ENCODE peak calls at places on chromosomes 6 and 20, in nine cellular contexts. Q is endothelial cell of umbilical vein, K is prostate gland, P is HL-60, H is SK-N-SH, T is HepG2, V is suprapubic skin, U is K562, M is transverse colon. B is an unnamed sample.

GRCh38 chr6:130849501-130850039 is 22.4 kb downstream of the SMLR1 start:
- DNase-seq in Q (no peak), K (no peak), P (no peak), H (no peak), T (no peak), V (no peak), U (no peak), M (no peak), B (no peak)

GRCh38 chr20:39289831-39290230 is 327.7 kb downstream of the DHX35 start:
- DNase-seq in Q (no peak), K (no peak), P (no peak), H (no peak), T (no peak), V (no peak), U (no peak), M (no peak), B (no peak)

GRCh38 chr20:43537921-43538854 is 20.6 kb upstream of the SGK2 start:
- DNase-seq in Q (peak; percentile 59), K (peak; percentile 38), P (peak; percentile 65), H (peak; percentile 74), T (peak; percentile 74), V (peak; percentile 80), U (peak; percentile 83), M (peak; percentile 75), B (no peak)

GRCh38 chr6:113018351-113019151 is 671.4 kb downstream of the RFPL4B start:
- DNase-seq in Q (peak; percentile 96), K (peak; percentile 44), P (no peak), H (no peak), T (no peak), V (no peak), U (no peak), M (peak; percentile 27), B (no peak)

GRCh38 chr6:37654727-37655500 is 42.8 kb downstream of the MDGA1 start:
- DNase-seq in Q (no peak), K (no peak), P (no peak), H (no peak), T (no peak), V (no peak), U (no peak), M (no peak), B (no peak)

GRCh38 chr6:35377002-35377401 is 34.6 kb downstream of the PPARD start:
- DNase-seq in Q (no peak), K (no peak), P (no peak), H (no peak), T (no peak), V (no peak), U (no peak), M (no peak), B (no peak)

GRCh38 chr20:47887477-47888080 is 102.3 kb upstream of the SULF2 start:
- DNase-seq in Q (no peak), K (no peak), P (no peak), H (no peak), T (no peak), V (no peak), U (no peak), M (no peak), B (no peak)

GRCh38 chr20:47067776-47068175 is 173.1 kb downstream of the EYA2 start:
- DNase-seq in Q (no peak), K (no peak), P (no peak), H (no peak), T (no peak), V (no peak), U (no peak), M (no peak), B (no peak)

GRCh38 chr20:30937790-30938189 is 319.7 kb upstream of the DEFB115 start:
- DNase-seq in Q (no peak), K (no peak), P (no peak), H (no peak), T (no peak), V (no peak), U (no peak), M (no peak), B (no peak)

GRCh38 chr6:102488729-102489128 is 1095.2 kb downstream of the GRIK2 start:
- DNase-seq in Q (no peak), K (no peak), P (no peak), H (no peak), T (no peak), V (no peak), U (no peak), M (no peak), B (no peak)

GRCh38 chr6:52306972-52307849 is 22.7 kb upstream of the MCM3 start:
- DNase-seq in Q (no peak), K (no peak), P (peak; percentile 59), H (no peak), T (no peak), V (no peak), U (no peak), M (no peak), B (peak; percentile 85)

GRCh38 chr20:11195899-11196558 is 522.2 kb upstream of the JAG1 start:
- DNase-seq in Q (peak; percentile 57), K (no peak), P (no peak), H (no peak), T (no peak), V (no peak), U (no peak), M (no peak), B (no peak)

GRCh38 chr6:6622557-6622956 is 34.0 kb downstream of the LY86 start:
- DNase-seq in Q (no peak), K (no peak), P (no peak), H (no peak), T (no peak), V (no peak), U (no peak), M (no peak), B (no peak)

GRCh38 chr20:483791-484644 is 21.7 kb upstream of the TBC1D20 start:
- DNase-seq in Q (peak; percentile 2), K (peak; percentile 6), P (no peak), H (no peak), T (no peak), V (no peak), U (no peak), M (no peak), B (no peak)

GRCh38 chr6:165679326-165679725 is 16.3 kb upstream of the PDE10A start:
- DNase-seq in Q (no peak), K (no peak), P (no peak), H (no peak), T (no peak), V (no peak), U (no peak), M (no peak), B (no peak)

GRCh38 chr20:33131949-33132822 is 35.8 kb upstream of the BPIFA2 start:
- DNase-seq in Q (no peak), K (no peak), P (no peak), H (no peak), T (no peak), V (no peak), U (no peak), M (no peak), B (no peak)

DNA sequence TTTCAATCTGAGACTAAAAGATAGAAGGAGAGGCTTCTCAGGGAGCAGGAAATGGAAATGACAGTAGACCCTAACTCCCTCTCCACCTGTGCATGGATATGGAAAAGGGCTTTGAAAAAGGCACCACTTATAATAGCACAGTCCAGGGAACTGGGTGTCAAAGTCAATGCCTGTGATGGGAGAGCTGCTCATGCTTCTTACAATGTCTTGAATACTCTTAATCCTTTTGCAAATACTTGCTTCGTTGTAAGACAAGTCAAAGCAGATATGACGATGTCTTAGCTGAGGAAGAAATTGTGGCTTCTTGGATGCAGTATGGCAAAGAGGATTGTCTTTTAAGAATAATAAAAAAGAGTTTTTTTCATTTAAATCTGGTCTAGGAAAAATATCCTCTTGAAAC is 369.6 kb upstream of the CITED2 start:
- DNase-seq in Q (no peak), K (no peak), P (no peak), H (no peak), T (no peak), V (no peak), U (no peak), M (no peak), B (no peak)
- H3K27ac ChIP-seq in Q (peak overlapping the region; percentile 73), K (no peak overlapping the region), P (no peak overlapping the region), H (peak overlapping the region; percentile 3), T (no peak overlapping the region), V (no peak overlapping the region), U (no peak overlapping the region), M (no peak overlapping the region), B (no peak overlapping the region)

DNA sequence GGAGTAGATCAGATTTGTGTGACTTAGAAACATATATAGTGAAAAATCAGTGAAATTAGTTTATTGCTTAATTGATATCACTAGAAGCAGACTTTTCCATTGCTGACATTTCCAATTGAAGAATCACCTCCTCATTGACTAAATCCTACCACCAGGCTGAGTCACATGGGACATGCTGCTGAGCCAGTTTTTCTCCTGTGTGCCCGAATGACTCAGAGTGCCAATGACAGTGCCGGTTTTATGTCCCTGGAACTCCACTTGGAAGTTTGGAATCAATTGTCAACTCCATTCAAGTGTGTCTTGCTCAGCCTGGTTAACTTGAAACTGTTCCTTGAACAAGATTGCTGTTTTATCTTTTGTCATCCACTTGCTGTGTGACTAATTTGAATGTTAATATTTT is 316.1 kb upstream of the PRDM1 start:
- DNase-seq in Q (no peak), K (no peak), P (no peak), H (no peak), T (no peak), V (no peak), U (no peak), M (no peak), B (no peak)
- TF ChIP-seq POLR2AphosphoS5 in Q (no peak), K (no peak), P (no peak), H (no peak), T (no peak), V (no peak), U (no peak), M (no peak), B (no peak)

DNA sequence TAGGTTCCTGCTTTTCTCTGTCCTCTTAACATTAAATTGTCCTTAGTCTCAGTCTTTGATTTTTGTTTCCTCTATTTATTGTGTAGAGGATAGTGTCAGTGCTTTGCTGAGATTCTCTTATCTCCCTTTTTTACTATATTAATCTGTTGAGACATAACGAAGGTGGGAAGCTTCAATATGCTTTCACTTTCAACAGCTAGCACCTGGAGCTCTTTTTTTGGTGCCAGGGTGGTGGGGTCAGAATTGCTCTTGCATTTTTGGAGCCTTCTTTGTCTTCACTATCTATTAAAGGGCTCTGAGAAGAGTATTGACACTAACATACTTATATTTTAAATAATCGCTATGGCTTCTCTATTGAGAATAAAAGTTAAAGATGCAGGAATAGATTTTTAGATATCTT is 97.1 kb upstream of the EPHA7 start:
- DNase-seq in Q (no peak), K (no peak), P (no peak), H (no peak), T (no peak), V (no peak), U (no peak), M (no peak), B (no peak)
- H3K4me3 ChIP-seq in Q (no peak overlapping the region), K (no peak overlapping the region), P (no peak overlapping the region), H (no peak overlapping the region), T (no peak overlapping the region), V (no peak overlapping the region), U (no peak overlapping the region), M (no peak overlapping the region), B (no peak overlapping the region)

DNA sequence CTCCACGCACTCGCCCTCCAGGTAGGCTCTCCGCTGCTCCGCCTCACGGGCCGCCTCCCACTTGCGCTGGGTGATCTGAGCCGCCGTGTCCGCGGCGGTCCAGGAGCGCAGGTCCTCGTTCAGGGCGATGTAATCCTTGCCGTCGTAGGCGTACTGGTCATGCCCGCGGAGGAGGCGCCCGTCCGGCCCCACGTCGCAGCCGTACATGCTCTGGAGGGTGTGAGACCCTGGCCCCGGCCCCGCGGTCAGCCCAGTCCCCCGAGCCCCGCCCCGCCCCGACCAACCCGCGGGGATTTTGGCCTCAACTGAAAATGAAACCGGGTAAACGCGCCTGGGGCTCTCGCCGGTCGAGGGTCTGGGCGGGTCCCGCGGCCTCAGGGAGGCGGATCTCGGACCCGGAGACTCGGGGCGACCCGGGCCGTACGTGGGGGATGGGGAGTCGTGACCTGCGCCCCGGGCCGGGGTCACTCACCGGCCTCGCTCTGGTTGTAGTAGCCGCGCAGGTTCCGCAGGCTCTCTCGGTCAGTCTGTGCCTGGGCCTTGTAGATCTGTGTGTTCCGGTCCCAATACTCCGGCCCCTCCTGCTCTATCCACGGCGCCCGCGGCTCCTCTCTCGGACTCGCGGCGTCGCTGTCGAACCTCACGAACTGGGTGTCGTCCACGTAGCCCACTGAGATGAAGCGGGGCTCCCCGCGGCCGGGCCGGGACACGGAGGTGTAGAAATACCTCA is 598 bp downstream of the HLA-B start:
- DNase-seq in Q (peak; percentile 21), K (no peak), P (no peak), H (peak; percentile 20), T (no peak), V (no peak), U (no peak), M (peak; percentile 64), B (peak; percentile 90)
- H3K27ac ChIP-seq in Q (no peak overlapping the region), K (peak overlapping the region; percentile 89), P (no peak overlapping the region), H (no peak overlapping the region), T (no peak overlapping the region), V (peak overlapping the region; percentile 82), U (no peak overlapping the region), M (peak overlapping the region; percentile 80), B (peak overlapping the region; percentile 92)